ENCODE peak calls at places on chromosomes 11 and 22, in five cellular contexts. I is ovary, R is psoas muscle, K is pancreas, W is OCI-LY7. X is an unnamed sample.

GRCh38 chr11:90219438-90219837 is 3.4 kb downstream of the CHORDC1 start:
- DNase-seq in I (no peak), R (no peak), W (no peak), K (no peak), X (no peak)

GRCh38 chr11:3122775-3123201 is 42.3 kb downstream of the OSBPL5 start:
- DNase-seq in W (no peak), K (no peak), I (no peak), R (no peak), X (no peak)

GRCh38 chr11:61139391-61139790 is 21.8 kb downstream of the VPS37C start:
- DNase-seq in K (no peak), W (no peak), I (no peak), R (no peak), X (no peak)

GRCh38 chr22:29726512-29727247 is 6.9 kb downstream of the CABP7 start:
- DNase-seq in R (no peak), W (no peak), K (no peak), I (no peak), X (no peak)

GRCh38 chr11:35180311-35181233 is 41.6 kb downstream of the CD44 start:
- DNase-seq in W (no peak), R (no peak), K (no peak), I (no peak), X (no peak)

GRCh38 chr22:33591946-33592345 is 328.3 kb downstream of the LARGE1 start:
- DNase-seq in W (no peak), K (no peak), I (no peak), R (no peak), X (no peak)

GRCh38 chr22:43543522-43544281 is 131.9 kb downstream of the MPPED1 start:
- DNase-seq in R (no peak), K (no peak), W (no peak), I (no peak), X (no peak)

GRCh38 chr11:112310414-112310813 is 49.8 kb upstream of the PLET1 start:
- DNase-seq in K (no peak), W (no peak), I (no peak), R (no peak), X (no peak)

GRCh38 chr22:42368379-42369249 is 63.6 kb downstream of the NFAM1 start:
- DNase-seq in I (peak), R (peak), W (no peak), K (no peak), X (no peak)

GRCh38 chr11:79055866-79056632 is 384.8 kb downstream of the TENM4 start:
- DNase-seq in I (no peak), W (no peak), K (no peak), R (peak), X (no peak)

GRCh38 chr11:3111919-3112690 is 53.0 kb downstream of the OSBPL5 start:
- DNase-seq in K (no peak), I (no peak), R (no peak), W (no peak), X (no peak)

GRCh38 chr11:110029714-110030113 is 63.5 kb upstream of the ZC3H12C start:
- DNase-seq in K (no peak), I (no peak), W (no peak), R (no peak), X (no peak)

GRCh38 chr22:20248461-20248959 is 19.6 kb downstream of the RTN4R start:
- DNase-seq in I (no peak), W (no peak), K (no peak), R (no peak), X (no peak)

GRCh38 chr11:78228467-78228866 is 39.7 kb downstream of the USP35 start:
- DNase-seq in W (peak), I (no peak), R (no peak), K (peak), X (peak)

GRCh38 chr22:46829140-46829891 is 66.9 kb downstream of the TBC1D22A start:
- DNase-seq in W (no peak), K (no peak), I (no peak), R (no peak), X (no peak)

GRCh38 chr11:116544721-116545120 is 228.1 kb downstream of the BUD13 start:
- DNase-seq in K (no peak), R (no peak), I (no peak), W (no peak), X (no peak)

GRCh38 chr11:75872887-75873416 is 57.9 kb downstream of the UVRAG start:
- DNase-seq in I (no peak), R (no peak), K (no peak), W (no peak), X (peak)

GRCh38 chr22:18965526-18966421 is 29.7 kb upstream of the PRODH start:
- DNase-seq in K (no peak), W (no peak), I (no peak), R (no peak), X (no peak)

GRCh38 chr22:46622081-46622521 is 1.9 kb downstream of the GRAMD4 start:
- DNase-seq in R (peak), I (no peak), W (no peak), K (no peak), X (no peak)

GRCh38 chr11:42315267-42315666 is 855.8 kb upstream of the LRRC4C start:
- DNase-seq in K (no peak), R (no peak), W (no peak), I (no peak), X (no peak)

GRCh38 chr11:80987161-80987560 is 1546.3 kb upstream of the TENM4 start:
- DNase-seq in R (no peak), W (no peak), K (no peak), I (no peak), X (no peak)

GRCh38 chr11:59550842-59551650 is 39.7 kb downstream of the OR4D9 start:
- DNase-seq in I (peak), K (peak), R (peak), W (peak), X (peak)

GRCh38 chr11:47466701-47467250 is 17.8 kb upstream of the RAPSN start:
- DNase-seq in R (peak), K (peak), I (peak), W (no peak), X (no peak)

GRCh38 chr11:109512680-109513079 is 90.7 kb downstream of the C11orf87 start:
- DNase-seq in R (no peak), I (no peak), K (no peak), W (no peak), X (peak)

GRCh38 chr11:76604081-76604601 is 66.4 kb downstream of the LRRC32 start:
- DNase-seq in W (no peak), K (no peak), I (no peak), R (no peak), X (no peak)

GRCh38 chr11:123235117-123235686 is 40.2 kb upstream of the CLMP start:
- DNase-seq in W (peak), K (no peak), I (peak), R (peak), X (peak)

GRCh38 chr22:39214383-39215069 is 30.3 kb downstream of the PDGFB start:
- DNase-seq in W (no peak), K (no peak), I (no peak), R (no peak), X (no peak)

GRCh38 chr11:103714246-103714645 is 322.2 kb upstream of the DDI1 start:
- DNase-seq in R (no peak), W (no peak), I (no peak), K (no peak), X (no peak)

GRCh38 chr22:46293591-46294260 is 2.9 kb upstream of the GTSE1 start:
- DNase-seq in K (no peak), W (peak), I (no peak), R (peak), X (no peak)

GRCh38 chr11:79209540-79210266 is 231.1 kb downstream of the TENM4 start:
- DNase-seq in K (no peak), W (no peak), R (no peak), I (peak), X (no peak)

GRCh38 chr11:45219411-45219810 is 66.7 kb downstream of the SYT13 start:
- DNase-seq in W (no peak), I (no peak), R (no peak), K (no peak), X (no peak)

GRCh38 chr11:1444823-1445422 is 41.7 kb downstream of the MOB2 start:
- DNase-seq in I (no peak), W (no peak), K (no peak), R (no peak), X (no peak)

GRCh38 chr22:40123387-40123786 is 54.3 kb upstream of the TNRC6B start:
- DNase-seq in R (no peak), I (no peak), K (no peak), W (no peak), X (no peak)

GRCh38 chr11:38824573-38824972 is 2226.5 kb upstream of the RAG2 start:
- DNase-seq in W (no peak), I (no peak), R (no peak), K (no peak), X (peak)

GRCh38 chr11:99916078-99916477 is 771.0 kb upstream of the ARHGAP42 start:
- DNase-seq in I (no peak), R (no peak), K (no peak), W (no peak), X (no peak)

GRCh38 chr11:99911116-99911515 is 776.0 kb upstream of the ARHGAP42 start:
- DNase-seq in I (no peak), R (no peak), W (no peak), K (no peak), X (no peak)
- TF ChIP-seq CTCF in I (no peak), R (no peak), W (peak), K (no peak), X (no peak)

GRCh38 chr11:96276836-96277235 is 66.2 kb downstream of the MAML2 start:
- DNase-seq in R (no peak), K (no peak), W (no peak), I (no peak), X (no peak)
- H3K4me3 ChIP-seq in R (no peak), K (no peak), W (no peak), I (no peak), X (no peak)

DNA sequence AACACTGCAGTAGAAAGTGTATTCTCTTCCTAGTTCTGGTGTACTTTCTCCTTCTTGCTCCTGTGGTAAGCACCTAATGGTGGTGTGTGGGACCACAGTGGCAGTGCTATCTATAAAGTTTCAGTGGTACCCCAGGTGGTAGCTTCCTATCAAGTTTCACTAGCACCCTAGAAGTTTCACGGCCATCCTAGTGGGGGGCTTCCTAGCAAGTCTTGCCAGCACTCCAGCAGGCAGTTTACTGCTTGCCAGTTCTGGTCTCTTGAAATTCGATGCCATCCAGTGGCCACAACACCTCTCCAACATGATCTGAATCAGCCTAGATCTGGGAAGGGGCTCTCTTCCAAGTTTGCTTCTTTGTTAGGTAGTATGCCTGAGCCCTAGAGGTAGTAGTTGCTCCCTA is 229.6 kb downstream of the SWAP70 start:
- DNase-seq in K (no peak), I (no peak), R (no peak), W (peak), X (no peak)
- TF ChIP-seq CTCF in K (no peak), I (no peak), R (no peak), W (no peak), X (no peak)

GRCh38 chr11:9004310-9004945 is 627 bp upstream of the NRIP3 start:
- DNase-seq in R (peak), W (no peak), K (peak), I (peak), X (no peak)

GRCh38 chr11:9001736-9002135 is 2.1 kb downstream of the NRIP3 start:
- DNase-seq in W (no peak), I (no peak), R (no peak), K (no peak), X (no peak)

GRCh38 chr11:9002920-9003572 is 755 bp downstream of the NRIP3 start:
- DNase-seq in W (no peak), I (no peak), K (no peak), R (no peak), X (no peak)

GRCh38 chr11:9005087-9005486 is 1.3 kb upstream of the NRIP3 start:
- DNase-seq in R (no peak), W (no peak), K (no peak), I (no peak), X (no peak)

DNA sequence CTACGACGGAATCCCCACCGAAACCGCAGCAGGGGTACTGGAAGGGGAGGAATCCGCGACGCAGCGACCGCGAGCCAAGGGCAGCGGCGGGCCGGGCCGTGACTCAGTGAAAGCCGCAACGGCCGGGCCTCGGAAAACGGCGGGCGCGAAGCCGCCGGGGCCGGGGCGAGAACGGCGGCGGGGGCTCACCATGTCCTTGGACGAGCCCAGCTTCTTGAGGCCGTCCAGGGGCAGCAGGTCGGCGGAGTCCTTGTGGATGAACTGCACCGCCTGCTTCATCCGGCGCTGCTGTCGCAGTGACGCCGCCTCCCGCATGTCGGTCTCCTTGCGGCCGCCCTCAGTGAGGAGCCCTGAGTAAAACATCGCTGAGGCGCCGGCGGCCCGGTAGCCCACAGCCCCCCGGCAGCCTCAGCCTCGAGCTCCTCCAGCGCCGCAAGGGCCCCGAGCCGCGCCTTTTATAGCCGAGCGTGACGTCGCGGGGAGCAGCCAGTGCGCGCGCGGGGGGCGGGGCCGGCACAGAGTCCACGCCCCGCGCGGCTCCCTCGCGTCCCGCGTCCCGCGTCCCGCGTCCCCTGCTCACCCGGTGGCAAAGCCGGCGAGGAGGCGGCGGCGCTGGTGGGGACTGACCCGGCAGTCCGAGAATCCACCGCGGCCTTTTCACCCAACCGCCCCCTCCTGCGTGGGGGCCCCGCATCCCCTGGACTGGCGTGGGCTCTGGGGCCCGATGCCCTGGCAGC is at the start of gene NRIP3:
- DNase-seq in W (no peak), R (peak), K (peak), I (peak), X (peak)
- H3K4me3 ChIP-seq in W (no peak), R (peak), K (peak), I (peak), X (peak)

DNA sequence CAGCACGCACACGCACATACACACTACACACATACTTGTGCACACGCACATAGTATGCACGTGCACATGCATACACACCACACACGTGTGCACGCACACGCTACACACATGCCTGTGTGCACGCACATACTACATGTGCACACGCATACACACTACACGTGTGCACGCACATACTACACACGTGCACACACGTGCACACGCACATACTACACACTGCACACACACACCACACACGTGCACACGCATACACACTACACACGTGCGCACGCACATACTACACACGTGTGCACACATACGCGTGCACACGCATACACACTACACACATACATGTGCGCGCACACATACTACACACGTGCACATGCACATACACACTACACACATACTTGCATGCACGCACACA is 19.7 kb upstream of the ARHGAP8 start:
- DNase-seq in I (no peak), W (no peak), K (no peak), R (no peak), X (no peak)
- TF ChIP-seq CTCF in I (no peak), W (no peak), K (no peak), R (no peak), X (no peak)

GRCh38 chr11:65129649-65130441 is 4.5 kb downstream of the SYVN1 start:
- DNase-seq in K (no peak), W (peak), I (no peak), R (no peak), X (no peak)

GRCh38 chr11:65132238-65132987 is 1.9 kb downstream of the SYVN1 start:
- DNase-seq in I (no peak), K (peak), W (peak), R (no peak), X (peak)

GRCh38 chr11:65130631-65131416 is 3.5 kb downstream of the SYVN1 start:
- DNase-seq in R (no peak), I (no peak), K (peak), W (peak), X (no peak)

GRCh38 chr11:65131895-65132237 is 2.5 kb downstream of the SYVN1 start:
- DNase-seq in R (no peak), K (peak), W (no peak), I (no peak), X (no peak)

DNA sequence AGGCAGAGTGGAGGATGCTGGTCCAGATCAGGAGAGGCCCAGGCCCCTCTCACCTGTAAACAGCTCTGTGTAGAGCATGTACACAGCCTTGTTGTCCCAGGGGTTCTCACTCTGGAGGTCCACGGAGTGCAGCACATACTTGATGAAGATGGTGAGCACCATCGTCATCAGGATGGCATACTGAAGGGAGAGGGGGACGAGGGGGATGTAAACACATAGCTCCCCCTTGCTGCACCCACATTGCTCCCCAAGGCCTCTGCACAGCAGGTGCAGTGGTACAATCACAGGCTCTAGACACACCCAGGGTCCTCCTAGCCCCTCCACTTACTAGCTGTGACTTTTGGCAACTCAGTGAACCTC is 2.9 kb downstream of the SYVN1 start:
- DNase-seq in R (no peak), K (no peak), W (no peak), I (no peak), X (no peak)
- H3K4me3 ChIP-seq in R (no peak), K (no peak), W (peak), I (no peak), X (no peak)

GRCh38 chr11:43823316-43823715 is 57.3 kb upstream of the ALKBH3 start:
- DNase-seq in I (no peak), R (no peak), K (no peak), W (no peak), X (no peak)

GRCh38 chr11:43819926-43820325 is 60.7 kb upstream of the ALKBH3 start:
- DNase-seq in R (no peak), I (no peak), K (no peak), W (no peak), X (peak)

GRCh38 chr11:43830928-43831440 is 49.6 kb upstream of the ALKBH3 start:
- DNase-seq in K (no peak), I (no peak), R (peak), W (no peak), X (no peak)

GRCh38 chr11:43823851-43824250 is 56.8 kb upstream of the ALKBH3 start:
- DNase-seq in I (no peak), W (no peak), R (no peak), K (no peak), X (no peak)

GRCh38 chr11:43825217-43825816 is 55.3 kb upstream of the ALKBH3 start:
- DNase-seq in R (no peak), W (peak), K (no peak), I (no peak), X (no peak)
- TF ChIP-seq CTCF in R (peak), W (peak), K (peak), I (peak), X (peak)

DNA sequence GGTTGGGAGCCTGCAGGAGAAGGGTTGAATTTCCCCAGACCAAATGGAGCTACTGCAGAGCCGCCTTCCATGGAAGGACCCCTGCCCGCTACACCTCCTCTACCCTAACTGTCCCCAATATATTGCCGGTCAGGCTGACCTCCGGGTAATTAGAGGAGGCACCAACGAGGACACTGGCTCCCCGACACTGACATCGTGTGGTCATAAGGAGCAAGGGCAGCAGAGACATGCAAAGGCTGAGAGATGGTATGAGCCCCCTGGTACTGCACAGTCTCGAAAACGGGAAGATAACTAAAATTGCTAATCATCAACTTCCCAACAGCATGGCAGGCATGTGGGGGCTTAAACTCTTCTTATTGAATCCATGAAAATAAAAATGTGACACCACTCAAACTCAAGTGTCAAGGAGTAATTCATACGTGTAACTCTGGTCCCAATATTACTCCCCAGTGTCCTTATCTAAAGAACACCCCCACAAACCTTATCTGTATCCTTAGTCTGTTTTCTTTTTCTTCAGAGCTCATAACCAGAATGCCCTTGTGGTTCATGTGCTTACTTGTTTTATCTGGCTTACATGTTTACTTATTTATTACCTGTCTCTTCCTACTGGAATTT is 4.4 kb downstream of the CAVIN3 start:
- DNase-seq in W (peak), R (peak), I (peak), K (peak), X (peak)
- H3K4me3 ChIP-seq in W (no peak), R (peak), I (no peak), K (no peak), X (no peak)

GRCh38 chr11:72058416-72059034 is 21.8 kb downstream of the NUMA1 start:
- DNase-seq in I (no peak), K (no peak), W (no peak), R (no peak), X (no peak)
- TF ChIP-seq CTCF in I (no peak), K (no peak), W (no peak), R (no peak), X (no peak)